ENCODE peak calls at places on chromosome 22, in nine cellular contexts. H, W, V, P, F, K, R, Z and O are unnamed samples.

GRCh38 chr22:46292727-46293126 is 3.9 kb upstream of the GTSE1 start:
- DNase-seq in W (no peak), V (no peak), P (no peak), K (no peak), H (no peak), R (no peak), F (no peak), Z (no peak), O (no peak)

GRCh38 chr22:46142548-46143490 is 7.5 kb upstream of the PPARA start:
- DNase-seq in R (no peak), W (no peak), Z (no peak), P (no peak), K (no peak), H (no peak), F (no peak), V (no peak), O (no peak)

GRCh38 chr22:19958083-19959042 is 16.7 kb upstream of the TXNRD2 start:
- DNase-seq in K (no peak), F (no peak), V (no peak), P (no peak), Z (no peak), R (no peak), H (no peak), W (no peak), O (no peak)

GRCh38 chr22:17492247-17492646 is 71.1 kb upstream of the SLC25A18 start:
- DNase-seq in Z (no peak), H (no peak), W (no peak), V (no peak), R (no peak), P (no peak), K (no peak), F (no peak), O (no peak)

GRCh38 chr22:49577168-49578060 is 250.3 kb downstream of the BRD1 start:
- DNase-seq in Z (no peak), P (no peak), K (peak; percentile 13), V (no peak), H (no peak), F (no peak), W (no peak), R (no peak), O (no peak)

GRCh38 chr22:32018056-32018455 is 25.0 kb upstream of the SLC5A1 start:
- DNase-seq in P (no peak), W (no peak), V (no peak), R (no peak), K (no peak), H (no peak), F (no peak), Z (no peak), O (no peak)

GRCh38 chr22:49208003-49208402 is 619.7 kb downstream of the BRD1 start:
- DNase-seq in F (no peak), K (no peak), R (no peak), V (no peak), P (no peak), H (no peak), W (no peak), Z (no peak), O (no peak)

GRCh38 chr22:28018461-28018927 is 99.4 kb upstream of the PITPNB start:
- DNase-seq in K (no peak), Z (no peak), H (no peak), R (no peak), F (no peak), P (no peak), W (no peak), V (no peak), O (no peak)

GRCh38 chr22:49507607-49508292 is 319.9 kb downstream of the BRD1 start:
- DNase-seq in H (no peak), W (no peak), V (no peak), P (no peak), R (no peak), K (no peak), F (no peak), Z (no peak), O (no peak)

GRCh38 chr22:27801197-27801615 is 350 bp downstream of the MN1 start:
- DNase-seq in Z (no peak), P (peak; percentile 9), F (no peak), H (peak; percentile 30), V (no peak), W (peak; percentile 70), K (peak; percentile 84), R (no peak), O (no peak)

GRCh38 chr22:38754247-38755154 is 1.3 kb downstream of the SUN2 start:
- DNase-seq in W (peak; percentile 84), V (no peak), R (peak; percentile 88), Z (no peak), K (no peak), F (peak; percentile 67), P (peak; percentile 43), H (no peak), O (no peak)

GRCh38 chr22:34102633-34103032 is 182.4 kb upstream of the LARGE1 start:
- DNase-seq in Z (no peak), P (no peak), H (no peak), F (no peak), K (no peak), V (no peak), W (peak; percentile 29), R (no peak), O (no peak)

GRCh38 chr22:17891427-17892167 is 117.3 kb upstream of the BID start:
- DNase-seq in P (peak; percentile 56), H (no peak), Z (no peak), F (peak; percentile 7), R (no peak), K (peak; percentile 62), W (peak; percentile 59), V (no peak), O (no peak)

GRCh38 chr22:50086526-50086925 is 1.3 kb upstream of the MLC1 start:
- DNase-seq in V (no peak), W (no peak), Z (no peak), H (no peak), R (no peak), F (no peak), P (no peak), K (no peak), O (no peak)

GRCh38 chr22:34878996-34879395 is 187.0 kb upstream of the ISX start:
- DNase-seq in H (no peak), P (no peak), W (no peak), Z (no peak), R (no peak), F (no peak), K (no peak), V (no peak), O (no peak)

GRCh38 chr22:28043269-28043668 is 124.2 kb upstream of the PITPNB start:
- DNase-seq in F (no peak), Z (no peak), W (no peak), K (peak; percentile 52), V (no peak), H (no peak), P (no peak), R (no peak), O (no peak)

GRCh38 chr22:46656856-46657654 is 36.9 kb downstream of the GRAMD4 start:
- DNase-seq in R (no peak), K (no peak), Z (no peak), H (no peak), W (no peak), V (no peak), P (no peak), F (no peak), O (no peak)

GRCh38 chr22:26276530-26277200 is 107.4 kb downstream of the SEZ6L start:
- DNase-seq in F (no peak), W (peak; percentile 21), H (no peak), Z (no peak), R (no peak), V (no peak), P (no peak), K (no peak), O (no peak)
- TF ChIP-seq REST in F (no peak), W (no peak), H (no peak), Z (no peak), R (no peak), V (no peak), P (no peak), K (no peak), O (no peak)

DNA sequence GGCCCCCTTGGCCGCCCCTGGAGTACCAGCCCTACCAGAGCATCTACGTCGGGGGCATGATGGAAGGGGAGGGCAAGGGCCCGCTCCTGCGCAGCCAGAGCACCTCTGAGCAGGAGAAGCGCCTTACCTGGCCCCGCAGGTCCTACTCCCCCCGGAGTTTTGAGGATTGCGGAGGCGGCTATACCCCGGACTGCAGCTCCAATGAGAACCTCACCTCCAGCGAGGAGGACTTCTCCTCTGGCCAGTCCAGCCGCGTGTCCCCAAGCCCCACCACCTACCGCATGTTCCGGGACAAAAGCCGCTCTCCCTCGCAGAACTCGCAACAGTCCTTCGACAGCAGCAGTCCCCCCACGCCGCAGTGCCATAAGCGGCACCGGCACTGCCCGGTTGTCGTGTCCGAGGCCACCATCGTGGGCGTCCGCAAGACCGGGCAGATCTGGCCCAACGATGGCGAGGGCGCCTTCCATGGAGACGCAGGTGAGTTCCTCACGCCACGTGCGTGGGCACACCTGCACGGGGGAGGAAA is 1.5 kb downstream of the BCR start:
- DNase-seq in F (no peak), R (no peak), V (no peak), H (no peak), K (no peak), P (peak; percentile 68), Z (no peak), W (peak; percentile 40), O (no peak)
- TF ChIP-seq REST in F (no peak), R (no peak), V (no peak), H (no peak), K (no peak), P (no peak), Z (no peak), W (no peak), O (no peak)

GRCh38 chr22:43413826-43414225 is 2.0 kb downstream of the MPPED1 start:
- DNase-seq in K (no peak), Z (no peak), F (no peak), W (no peak), R (no peak), V (no peak), H (no peak), P (no peak), O (no peak)
- TF ChIP-seq REST in K (no peak), Z (no peak), F (no peak), W (no peak), R (no peak), V (no peak), H (no peak), P (no peak), O (no peak)

DNA sequence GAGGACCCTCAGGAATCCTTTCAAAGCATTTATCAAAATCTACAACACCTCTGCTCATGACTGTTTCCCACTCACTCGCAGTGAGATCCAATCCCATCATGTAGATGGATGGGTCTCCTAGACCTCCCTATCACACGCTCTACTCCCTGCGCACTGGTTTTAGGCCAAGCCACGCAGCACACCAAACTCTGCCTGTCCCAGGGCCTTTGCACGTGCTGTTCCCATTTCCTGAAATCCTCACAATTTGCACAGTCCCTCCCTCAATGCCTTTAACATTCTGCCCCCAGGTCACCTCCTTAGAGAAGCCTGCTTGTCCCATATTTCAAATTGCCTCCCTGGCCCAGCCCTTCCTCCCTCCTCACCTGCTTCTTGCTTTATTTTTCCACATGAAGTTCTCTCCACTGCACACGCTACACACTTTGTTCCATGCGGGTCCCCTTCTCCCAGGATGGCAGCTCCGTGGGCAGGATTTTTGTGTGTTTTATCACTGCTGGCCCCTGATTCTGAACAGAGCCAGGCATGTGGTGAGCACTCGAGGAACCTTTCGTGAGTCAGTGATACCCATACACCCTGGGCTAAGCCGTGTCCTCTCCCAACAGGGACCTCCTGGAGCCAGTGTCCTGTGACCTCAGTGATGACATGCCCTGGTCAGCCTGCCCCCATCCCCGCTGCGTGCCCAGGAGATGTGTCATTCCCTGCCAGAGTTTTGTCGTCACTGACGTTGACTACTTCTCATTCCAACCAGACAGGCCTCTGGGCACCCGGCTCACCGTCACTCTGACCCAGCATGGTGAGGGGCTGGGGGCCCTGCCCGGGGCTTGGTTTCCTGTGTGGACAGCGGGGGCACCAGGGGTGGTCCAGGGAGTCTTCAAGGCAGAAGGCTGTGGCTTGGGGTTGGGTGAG is 12.2 kb downstream of the CSF2RB start:
- DNase-seq in Z (no peak), W (no peak), H (no peak), K (no peak), V (no peak), R (no peak), P (no peak), F (no peak), O (no peak)
- TF ChIP-seq REST in Z (no peak), W (no peak), H (no peak), K (no peak), V (no peak), R (no peak), P (no peak), F (no peak), O (no peak)